ENCODE peak calls at places on chromosomes 16 and 17, in ten cellular contexts. Z is GM12878, T is tibial nerve, I is A549, E is stomach, X is transverse colon, B is esophagus muscularis mucosa, S is sigmoid colon, Q is SK-N-SH, F is H1. K is an unnamed sample.

GRCh38 chr17:66306413-66306812 is 4.0 kb downstream of the PRKCA start:
- DNase-seq in Z (no peak), T (no peak), I (no peak), E (no peak), X (no peak), B (no peak), S (no peak), Q (no peak), F (no peak), K (no peak)

GRCh38 chr16:46519063-46519462 is 102.1 kb downstream of the SHCBP1 start:
- DNase-seq in Z (no peak), T (no peak), I (no peak), E (no peak), X (no peak), B (no peak), S (no peak), Q (no peak), F (no peak), K (no peak)

GRCh38 chr16:17657037-17657436 is 186.3 kb upstream of the XYLT1 start:
- DNase-seq in Z (no peak), T (no peak), I (no peak), E (no peak), X (no peak), B (no peak), S (no peak), Q (no peak), F (no peak), K (no peak)

GRCh38 chr16:73054732-73055481 is 7.0 kb upstream of the ZFHX3 start:
- DNase-seq in Z (no peak), T (no peak), I (no peak), E (no peak), X (no peak), B (no peak), S (peak), Q (peak), F (no peak), K (no peak)

GRCh38 chr16:30357715-30358576 is 2.8 kb upstream of the CD2BP2 start:
- DNase-seq in Z (no peak), T (no peak), I (no peak), E (no peak), X (no peak), B (no peak), S (no peak), Q (no peak), F (no peak), K (no peak)

GRCh38 chr17:76864024-76864423 is 4.2 kb upstream of the MGAT5B start:
- DNase-seq in Z (no peak), T (no peak), I (no peak), E (no peak), X (no peak), B (no peak), S (no peak), Q (no peak), F (no peak), K (no peak)

GRCh38 chr17:29757788-29758187 is 135.1 kb upstream of the CORO6 start:
- DNase-seq in Z (no peak), T (no peak), I (no peak), E (no peak), X (no peak), B (no peak), S (no peak), Q (no peak), F (no peak), K (no peak)

GRCh38 chr17:43217614-43218087 is 6.0 kb downstream of the TMEM106A start:
- DNase-seq in Z (no peak), T (no peak), I (no peak), E (no peak), X (no peak), B (no peak), S (no peak), Q (no peak), F (no peak), K (no peak)

GRCh38 chr17:55964191-55964590 is 189.1 kb upstream of the ANKFN1 start:
- DNase-seq in Z (no peak), T (no peak), I (no peak), E (no peak), X (no peak), B (no peak), S (no peak), Q (no peak), F (no peak), K (no peak)

GRCh38 chr16:70478169-70478568 is 23.8 kb downstream of the FCSK start:
- DNase-seq in Z (no peak), T (no peak), I (no peak), E (no peak), X (no peak), B (no peak), S (no peak), Q (no peak), F (no peak), K (no peak)

DNA sequence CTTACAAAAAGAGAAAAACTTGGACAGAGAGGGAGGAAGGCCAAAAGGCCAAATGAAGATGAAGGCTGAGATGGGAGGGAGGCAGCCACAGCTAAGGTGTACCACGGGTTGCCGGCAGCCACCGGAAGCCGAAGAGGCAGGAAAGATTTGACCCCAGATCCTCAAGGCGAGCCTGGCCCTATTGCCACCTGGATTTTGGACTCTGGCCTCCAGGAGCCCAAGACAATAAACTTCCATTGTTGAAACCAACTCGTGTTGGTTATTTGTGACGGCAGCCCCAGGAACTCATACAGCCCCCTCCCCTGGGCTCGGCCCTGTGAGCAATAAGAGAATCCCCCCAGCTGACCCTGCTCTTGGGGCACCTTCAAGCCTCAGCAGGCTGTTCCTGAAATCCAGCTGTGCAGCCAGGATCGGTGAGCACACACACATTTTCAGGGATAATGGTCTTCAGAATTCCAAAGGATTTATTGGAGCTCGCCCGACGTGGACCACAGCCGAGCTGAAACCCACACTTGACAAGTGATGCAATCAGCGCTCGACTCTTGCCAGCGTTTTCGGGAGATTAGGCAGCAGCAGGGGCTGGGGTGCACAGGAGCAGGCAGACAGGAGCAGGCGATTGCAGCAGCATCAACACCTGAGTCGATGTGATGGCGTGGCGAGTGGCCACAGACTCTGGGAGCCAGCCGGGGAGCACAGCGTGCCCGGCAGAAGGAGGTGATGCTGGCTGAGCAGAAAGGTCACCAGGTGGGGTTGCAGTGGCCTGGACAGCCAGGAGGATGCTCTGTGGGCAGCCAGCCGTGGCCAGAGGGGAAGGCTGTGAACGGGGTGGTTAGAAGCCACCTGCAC is 22.4 kb upstream of the CBX4 start:
- DNase-seq in Z (no peak), T (no peak), I (no peak), E (no peak), X (peak), B (no peak), S (no peak), Q (no peak), F (no peak), K (no peak)
- TF ChIP-seq EP300 in Z (no peak), T (no peak), I (no peak), E (no peak), X (no peak), B (no peak), S (no peak), Q (no peak), F (no peak), K (no peak)

GRCh38 chr16:83954577-83955016 is 1.6 kb downstream of the OSGIN1 start:
- DNase-seq in Z (no peak), T (peak), I (no peak), E (peak), X (peak), B (no peak), S (peak), Q (no peak), F (no peak), K (no peak)
- H3K4me3 ChIP-seq in Z (no peak), T (peak), I (peak), E (peak), X (no peak), B (peak), S (no peak), Q (peak), F (no peak), K (no peak)

GRCh38 chr17:59311051-59311468 is 20.4 kb upstream of the YPEL2 start:
- DNase-seq in Z (peak), T (no peak), I (peak), E (peak), X (peak), B (no peak), S (no peak), Q (peak), F (no peak), K (no peak)
- TF ChIP-seq EP300 in Z (no peak), T (no peak), I (no peak), E (no peak), X (no peak), B (no peak), S (no peak), Q (no peak), F (no peak), K (no peak)

DNA sequence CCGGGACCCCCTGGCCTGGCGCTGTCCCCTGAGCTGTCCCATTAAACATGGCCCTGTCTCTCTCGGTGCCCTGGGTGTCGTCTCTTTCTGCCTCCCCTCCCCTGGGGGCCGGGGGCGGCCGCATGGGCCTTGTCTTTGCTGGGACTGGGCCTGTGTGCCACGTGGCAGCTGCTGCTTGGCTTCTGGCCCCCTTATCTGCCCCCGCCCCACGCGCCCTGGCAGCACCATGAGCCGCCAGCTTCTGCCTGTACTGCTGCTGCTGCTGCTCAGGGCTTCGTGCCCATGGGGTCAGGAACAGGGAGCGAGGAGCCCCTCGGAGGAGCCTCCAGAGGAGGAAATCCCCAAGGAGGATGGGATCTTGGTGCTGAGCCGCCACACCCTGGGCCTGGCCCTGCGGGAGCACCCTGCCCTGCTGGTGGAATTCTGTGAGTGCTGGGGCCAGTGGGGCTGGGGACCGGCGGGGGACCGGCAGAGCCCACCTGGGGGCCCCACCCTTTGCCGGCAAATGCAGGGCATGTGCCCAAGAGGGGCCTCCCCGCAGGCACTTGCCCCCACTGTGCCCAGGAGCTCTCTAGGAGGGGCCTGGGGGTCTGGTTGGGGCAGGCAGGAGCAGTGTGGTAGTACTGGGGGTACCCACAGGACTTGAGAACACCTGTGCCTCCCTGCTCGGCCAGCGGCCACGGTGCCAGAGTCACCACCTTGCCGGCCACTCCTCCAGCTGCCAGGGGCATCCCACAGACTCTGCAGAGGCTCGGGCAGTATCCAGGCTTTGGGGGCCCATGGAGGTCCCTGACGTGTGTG is at the start of gene PDIA2:
- DNase-seq in Z (no peak), T (no peak), I (no peak), E (peak), X (no peak), B (no peak), S (no peak), Q (no peak), F (no peak), K (no peak)
- H3K4me3 ChIP-seq in Z (no peak), T (no peak), I (no peak), E (peak), X (no peak), B (no peak), S (no peak), Q (no peak), F (no peak), K (no peak)

GRCh38 chr17:60539807-60540206 is 13.8 kb upstream of the APPBP2 start:
- DNase-seq in Z (no peak), T (no peak), I (no peak), E (no peak), X (no peak), B (no peak), S (no peak), Q (no peak), F (no peak), K (no peak)
- TF ChIP-seq EP300 in Z (no peak), T (no peak), I (no peak), E (no peak), X (no peak), B (no peak), S (no peak), Q (no peak), F (no peak), K (no peak)

DNA sequence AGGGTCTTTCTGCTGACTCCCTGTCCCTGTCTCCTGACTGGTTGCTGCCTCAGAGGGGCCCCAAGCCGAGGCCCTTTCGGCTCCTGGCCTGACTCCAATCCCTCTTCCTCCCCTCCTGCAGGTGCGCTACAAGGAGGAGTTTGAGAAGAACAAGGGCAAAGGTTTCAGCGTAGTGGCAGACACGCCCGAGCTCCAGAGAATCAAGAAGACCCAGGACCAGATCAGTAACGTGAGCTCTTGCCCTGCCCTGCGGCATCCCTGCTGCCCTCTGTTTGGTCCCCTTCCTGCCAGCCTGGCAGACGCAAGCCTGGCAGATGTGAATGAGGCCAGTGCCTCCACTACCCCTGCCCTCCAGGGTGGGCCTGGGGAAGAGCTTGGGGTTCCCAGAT is 27.1 kb upstream of the LASP1NB start:
- DNase-seq in Z (no peak), T (no peak), I (no peak), E (no peak), X (peak), B (no peak), S (no peak), Q (no peak), F (no peak), K (no peak)
- H3K4me3 ChIP-seq in Z (peak), T (no peak), I (no peak), E (peak), X (no peak), B (no peak), S (no peak), Q (no peak), F (no peak), K (no peak)

GRCh38 chr17:47257651-47258339 is 4.2 kb downstream of the ITGB3 start:
- DNase-seq in Z (no peak), T (no peak), I (no peak), E (no peak), X (no peak), B (no peak), S (no peak), Q (no peak), F (no peak), K (no peak)
- TF ChIP-seq EP300 in Z (no peak), T (no peak), I (no peak), E (no peak), X (no peak), B (no peak), S (no peak), Q (no peak), F (no peak), K (no peak)

GRCh38 chr17:63700528-63701441 is 860 bp upstream of the LIMD2 start:
- DNase-seq in Z (no peak), T (no peak), I (no peak), E (peak), X (peak), B (no peak), S (peak), Q (peak), F (no peak), K (peak)
- H3K4me3 ChIP-seq in Z (peak), T (peak), I (peak), E (peak), X (peak), B (peak), S (peak), Q (peak), F (peak), K (peak)

GRCh38 chr16:27436921-27437650 is 35.1 kb downstream of the IL21R start:
- DNase-seq in Z (no peak), T (no peak), I (no peak), E (peak), X (no peak), B (peak), S (peak), Q (peak), F (no peak), K (peak)
- TF ChIP-seq EP300 in Z (no peak), T (no peak), I (no peak), E (no peak), X (no peak), B (no peak), S (no peak), Q (no peak), F (no peak), K (no peak)